ENCODE peak calls at places on chromosomes 13 and 19, in six cellular contexts. L, O, V, M, E and J are unnamed samples.

GRCh38 chr19:1057185-1057857 is 9.6 kb upstream of the ARHGAP45 start:
- DNase-seq in M (no peak), O (peak), V (no peak), E (no peak), L (no peak), J (peak)

GRCh38 chr19:10802479-10802878 is 33.5 kb downstream of the TMED1 start:
- DNase-seq in O (no peak), E (no peak), V (no peak), M (no peak), L (no peak), J (no peak)

GRCh38 chr13:75762066-75762937 is 126.2 kb downstream of the LMO7 start:
- DNase-seq in E (no peak), O (peak), V (no peak), M (no peak), L (no peak), J (peak)

GRCh38 chr19:1027020-1027952 is 878 bp downstream of the CNN2 start:
- DNase-seq in M (no peak), E (no peak), V (no peak), O (no peak), L (peak), J (no peak)

GRCh38 chr13:110869231-110869804 is 45.6 kb downstream of the ANKRD10 start:
- DNase-seq in V (no peak), M (no peak), L (peak), E (peak), O (peak), J (peak)

GRCh38 chr19:35493971-35494370 is 3.7 kb upstream of the KRTDAP start:
- DNase-seq in O (no peak), V (no peak), E (no peak), L (no peak), M (no peak), J (no peak)

GRCh38 chr13:79533781-79534400 is 52.9 kb downstream of the NDFIP2 start:
- DNase-seq in E (no peak), M (no peak), V (no peak), L (no peak), O (no peak), J (peak)

GRCh38 chr13:45409993-45410392 is 8.2 kb downstream of the SLC25A30 start:
- DNase-seq in E (no peak), V (no peak), M (no peak), O (no peak), L (no peak), J (no peak)

GRCh38 chr13:37194428-37194861 is 89.0 kb upstream of the CSNK1A1L start:
- DNase-seq in E (no peak), L (no peak), V (no peak), O (no peak), M (no peak), J (peak)

GRCh38 chr13:41512441-41512840 is 55.1 kb downstream of the RGCC start:
- DNase-seq in E (no peak), L (no peak), V (no peak), M (no peak), O (no peak), J (no peak)

GRCh38 chr19:16067205-16067938 is 8.9 kb upstream of the TPM4 start:
- DNase-seq in E (peak), O (no peak), M (peak), V (no peak), L (peak), J (peak)

GRCh38 chr13:80273717-80274116 is 67.2 kb downstream of the SPRY2 start:
- DNase-seq in O (no peak), E (no peak), L (no peak), M (no peak), V (no peak), J (no peak)

GRCh38 chr19:10421981-10422461 is 1.7 kb downstream of the PDE4A start:
- DNase-seq in V (no peak), M (no peak), O (peak), E (no peak), L (no peak), J (no peak)

GRCh38 chr13:110323172-110323851 is 16.2 kb downstream of the COL4A2 start:
- DNase-seq in O (no peak), L (no peak), E (peak), M (no peak), V (no peak), J (peak)

GRCh38 chr19:36013280-36014028 is 559 bp downstream of the ALKBH6 start:
- DNase-seq in O (no peak), V (no peak), M (no peak), L (no peak), E (no peak), J (no peak)

GRCh38 chr13:113373811-113374485 is 10.0 kb upstream of the GRTP1 start:
- DNase-seq in L (no peak), M (no peak), O (no peak), E (no peak), V (no peak), J (no peak)

GRCh38 chr19:47430041-47430802 is 10.9 kb upstream of the MEIS3 start:
- DNase-seq in M (no peak), E (no peak), L (no peak), O (no peak), V (no peak), J (peak)

GRCh38 chr19:11236324-11237301 is 2.8 kb upstream of the ANGPTL8 start:
- DNase-seq in M (no peak), E (no peak), V (no peak), L (no peak), O (no peak), J (no peak)

GRCh38 chr19:54454781-54455675 is 6.0 kb downstream of the LENG8 start:
- DNase-seq in L (peak), E (no peak), V (no peak), M (no peak), O (no peak), J (no peak)

GRCh38 chr19:13099073-13099999 is 3.3 kb downstream of the LYL1 start:
- DNase-seq in V (peak), L (peak), O (peak), E (peak), M (no peak), J (no peak)

GRCh38 chr13:19845758-19846157 is 17.7 kb downstream of the ZMYM5 start:
- DNase-seq in E (peak), L (no peak), V (no peak), M (no peak), O (peak), J (peak)